ENCODE peak calls at places on chromosomes 3 and 15, in five cellular contexts. D is left ventricle myocardium inferior, Z is AG09309, O is GM10248, X is AG09319. P is an unnamed sample.

GRCh38 chr15:70722266-70723123 is 40.9 kb downstream of the UACA start:
- DNase-seq in D (no peak), Z (no peak), O (peak), X (no peak), P (no peak)

GRCh38 chr15:37877851-37878577 is 56.4 kb upstream of the TMCO5A start:
- DNase-seq in D (no peak), Z (peak), O (no peak), X (peak), P (no peak)

GRCh38 chr3:173398111-173398479 is 551 bp downstream of the NLGN1 start:
- DNase-seq in D (no peak), Z (no peak), O (no peak), X (no peak), P (no peak)

GRCh38 chr3:59411176-59411575 is 361.4 kb upstream of the CFAP20DC start:
- DNase-seq in D (no peak), Z (no peak), O (no peak), X (no peak), P (no peak)

GRCh38 chr3:194500198-194500597 is 13.4 kb upstream of the ATP13A3 start:
- DNase-seq in D (no peak), Z (no peak), O (no peak), X (no peak), P (no peak)

GRCh38 chr3:79558943-79559342 is 208.9 kb downstream of the ROBO1 start:
- DNase-seq in D (no peak), Z (no peak), O (no peak), X (no peak), P (no peak)

GRCh38 chr3:32082727-32083126 is 23.7 kb upstream of the GPD1L start:
- DNase-seq in D (no peak), Z (no peak), O (no peak), X (no peak), P (no peak)

GRCh38 chr3:185797108-185797881 is 27.5 kb downstream of the IGF2BP2 start:
- DNase-seq in D (no peak), Z (no peak), O (no peak), X (no peak), P (no peak)

GRCh38 chr3:60998855-60999254 is 252.4 kb downstream of the FHIT start:
- DNase-seq in D (no peak), Z (no peak), O (no peak), X (no peak), P (no peak)

GRCh38 chr3:159126261-159127020 is 324.6 kb downstream of the MFSD1 start:
- DNase-seq in D (no peak), Z (no peak), O (no peak), X (no peak), P (no peak)

GRCh38 chr3:40639006-40639405 is 114.2 kb downstream of the ZNF621 start:
- DNase-seq in D (no peak), Z (no peak), O (no peak), X (no peak), P (no peak)

GRCh38 chr15:71066983-71067382 is 48.3 kb upstream of the THSD4 start:
- DNase-seq in D (no peak), Z (peak), O (no peak), X (no peak), P (no peak)

GRCh38 chr3:126612464-126613205 is 42.3 kb downstream of the TXNRD3 start:
- DNase-seq in D (no peak), Z (no peak), O (no peak), X (no peak), P (no peak)

GRCh38 chr15:35953424-35953823 is 407.5 kb upstream of the DPH6 start:
- DNase-seq in D (no peak), Z (no peak), O (no peak), X (no peak), P (no peak)

GRCh38 chr3:134485620-134486576 is at the start of the genes ANAPC13 and CEP63:
- DNase-seq in D (peak), Z (peak), O (peak), X (peak), P (peak)

GRCh38 chr15:48628832-48629231 is 16.7 kb downstream of the FBN1 start:
- DNase-seq in D (no peak), Z (no peak), O (no peak), X (no peak), P (no peak)

GRCh38 chr15:25176991-25177954 is 222.5 kb downstream of the SNRPN start:
- DNase-seq in D (peak), Z (no peak), O (no peak), X (no peak), P (peak)

GRCh38 chr3:134592806-134593205 is 58.0 kb downstream of the KY start:
- DNase-seq in D (no peak), Z (no peak), O (no peak), X (no peak), P (no peak)

GRCh38 chr3:185420762-185421161 is 57.8 kb downstream of the MAP3K13 start:
- DNase-seq in D (no peak), Z (no peak), O (no peak), X (no peak), P (no peak)

GRCh38 chr3:191321019-191321767 is 8.0 kb upstream of the CCDC50 start:
- DNase-seq in D (no peak), Z (no peak), O (no peak), X (no peak), P (no peak)

GRCh38 chr3:106570426-106570825 is 701.6 kb upstream of the CBLB start:
- DNase-seq in D (no peak), Z (no peak), O (no peak), X (no peak), P (no peak)

GRCh38 chr3:123883656-123884257 is 375 bp downstream of the MYLK start:
- DNase-seq in D (no peak), Z (no peak), O (no peak), X (no peak), P (no peak)

GRCh38 chr3:44612678-44613077 is 12.2 kb upstream of the ZNF197 start:
- DNase-seq in D (no peak), Z (no peak), O (no peak), X (no peak), P (no peak)

GRCh38 chr3:106745344-106746168 is 631.7 kb upstream of the CCDC54 start:
- DNase-seq in D (no peak), Z (peak), O (no peak), X (no peak), P (no peak)

DNA sequence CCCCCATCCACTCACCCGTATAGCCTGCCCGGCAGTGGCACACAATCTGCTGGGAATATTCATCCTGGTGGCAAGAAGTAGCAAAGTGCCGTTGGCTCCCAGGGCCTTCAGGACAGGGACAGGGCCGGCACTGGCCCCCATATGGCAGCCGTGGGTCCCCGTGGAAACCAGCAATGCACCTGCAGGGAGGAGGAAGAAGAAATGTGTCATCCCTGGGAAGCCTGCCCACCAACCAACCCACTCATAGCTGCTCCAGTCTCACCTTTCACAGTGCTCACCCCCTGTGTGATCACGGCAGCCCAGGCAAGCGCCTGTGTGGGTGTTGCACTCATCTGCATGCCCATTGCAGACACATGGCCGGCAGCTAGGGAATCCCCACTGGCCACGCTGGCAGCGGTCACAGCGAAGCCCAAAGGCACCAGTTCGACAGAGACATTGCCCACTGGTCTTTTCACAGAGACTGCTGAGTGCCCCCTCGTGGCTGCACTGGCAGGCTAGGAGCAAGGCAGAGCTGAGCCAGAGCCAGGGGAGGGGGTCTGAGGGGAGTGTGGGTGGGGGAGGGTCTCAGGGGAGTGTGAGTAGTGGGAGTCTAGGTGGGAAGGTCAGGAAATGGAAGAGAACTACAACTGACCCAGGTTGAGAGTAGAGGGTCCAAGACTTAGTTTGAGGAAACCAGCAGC is 4.5 kb upstream of the USP19 start:
- DNase-seq in D (no peak), Z (no peak), O (no peak), X (no peak), P (no peak)
- TF ChIP-seq CTCF in D (no peak), Z (no peak), O (peak), X (no peak), P (peak)

GRCh38 chr3:115381931-115382330 is 234.8 kb upstream of the ZBTB20 start:
- DNase-seq in D (no peak), Z (no peak), O (no peak), X (no peak), P (no peak)

GRCh38 chr3:115386347-115386746 is 237.0 kb upstream of the GAP43 start:
- DNase-seq in D (no peak), Z (no peak), O (no peak), X (no peak), P (no peak)

GRCh38 chr3:115385935-115386334 is 237.4 kb upstream of the GAP43 start:
- DNase-seq in D (no peak), Z (no peak), O (no peak), X (no peak), P (no peak)

GRCh38 chr3:115381573-115381912 is 234.5 kb upstream of the ZBTB20 start:
- DNase-seq in D (peak), Z (no peak), O (no peak), X (no peak), P (no peak)

DNA sequence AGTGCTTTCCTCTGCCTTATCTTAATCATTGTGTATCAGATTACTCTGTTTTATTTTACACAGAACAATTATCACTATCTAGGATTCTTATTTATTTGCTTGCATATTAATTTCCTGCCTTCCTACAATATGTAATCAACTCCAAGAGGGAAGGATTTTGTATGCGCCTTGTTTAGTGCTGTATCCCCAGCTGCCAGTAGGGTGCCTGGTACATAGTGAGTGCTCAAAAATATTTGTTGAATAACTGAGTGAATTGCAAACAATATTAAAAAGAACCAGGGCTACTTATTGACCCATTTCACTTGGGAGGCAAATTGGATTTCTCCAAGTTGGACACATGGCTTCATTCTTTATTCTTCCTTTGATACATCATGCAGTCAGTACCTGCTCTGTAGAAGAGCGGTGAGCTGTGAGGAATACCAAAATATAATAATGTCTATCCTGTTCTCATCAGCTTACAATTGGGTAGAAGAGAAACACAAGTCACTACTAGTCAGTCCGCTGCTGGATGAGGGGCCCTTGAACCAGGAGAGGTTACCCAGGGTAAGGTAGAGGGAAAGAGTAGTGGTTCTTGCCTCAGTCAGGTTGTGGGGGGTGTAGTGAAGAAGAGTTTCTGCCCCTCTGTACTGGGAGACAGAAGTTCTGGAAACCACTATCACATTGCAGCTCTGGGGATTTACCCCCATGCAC is 233.9 kb upstream of the ZBTB20 start:
- DNase-seq in D (no peak), Z (no peak), O (no peak), X (no peak), P (no peak)
- TF ChIP-seq CTCF in D (peak), Z (no peak), O (no peak), X (no peak), P (peak)

DNA sequence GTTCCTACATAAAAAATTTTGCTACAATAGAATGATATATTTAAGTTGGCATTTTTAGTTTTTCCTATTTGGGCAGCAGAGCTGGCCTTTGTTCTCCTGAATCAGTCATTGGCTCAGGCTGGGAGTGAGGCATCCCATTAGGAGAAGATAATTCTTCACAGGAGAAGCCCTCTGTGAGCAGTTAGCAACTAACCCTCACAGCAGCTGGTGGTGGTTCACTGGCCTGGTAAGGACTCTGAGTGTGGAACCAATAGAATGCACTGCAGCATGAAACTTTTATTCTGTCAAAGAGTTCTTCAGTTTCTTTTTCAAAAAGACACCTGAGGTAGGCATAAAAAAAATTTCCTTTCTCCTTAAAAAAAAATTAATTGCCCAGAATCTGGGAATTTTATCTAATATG is 562.6 kb downstream of the ZNF385D start:
- DNase-seq in D (no peak), Z (no peak), O (no peak), X (no peak), P (no peak)
- TF ChIP-seq CTCF in D (no peak), Z (no peak), O (no peak), X (no peak), P (no peak)

GRCh38 chr3:63588897-63589296 is 63.6 kb upstream of the SNTN start:
- DNase-seq in D (no peak), Z (no peak), O (no peak), X (no peak), P (no peak)
- TF ChIP-seq CTCF in D (no peak), Z (no peak), O (no peak), X (no peak), P (no peak)

DNA sequence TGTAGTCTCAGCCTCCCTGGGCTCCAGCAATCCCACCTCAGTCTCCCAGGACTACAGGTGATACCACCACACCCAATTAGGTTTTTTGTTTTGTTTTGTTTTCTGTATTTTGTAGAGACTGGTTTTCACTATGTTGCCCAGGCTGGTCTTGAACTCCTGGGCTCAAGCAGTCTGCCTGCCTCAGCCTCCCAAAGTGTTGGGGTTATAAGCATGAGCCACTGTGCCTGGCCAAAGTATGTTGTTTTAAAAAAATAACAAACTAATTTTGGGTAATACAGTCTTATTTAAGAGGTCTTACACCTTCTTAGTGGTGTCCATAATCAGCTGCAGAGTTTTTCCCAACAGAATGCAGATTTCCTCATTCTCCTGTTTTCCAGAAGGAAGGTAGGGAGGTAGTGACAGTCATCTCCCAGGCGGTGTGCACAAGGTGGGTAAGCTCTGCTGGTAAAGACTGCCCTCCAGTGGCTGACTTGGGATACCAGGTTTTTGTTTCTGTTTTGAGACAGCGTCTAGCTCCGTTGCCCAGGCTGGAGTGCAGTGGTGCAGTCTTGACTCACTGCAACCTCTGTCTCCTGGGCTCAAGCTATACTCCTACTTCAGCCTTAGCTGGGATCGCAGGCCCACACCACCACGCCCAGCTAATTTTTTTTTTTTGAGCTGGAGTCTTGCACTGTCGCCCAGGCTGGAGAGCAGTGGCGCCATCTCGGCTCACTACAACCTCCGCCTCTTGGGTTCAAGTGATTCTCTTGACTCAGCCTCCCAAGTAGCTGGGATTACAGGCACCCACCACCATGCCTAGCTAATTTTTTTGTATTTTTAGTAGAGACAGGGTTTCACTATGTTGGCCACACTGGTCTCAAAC is 58.4 kb downstream of the MAP6D1 start:
- DNase-seq in D (peak), Z (no peak), O (peak), X (peak), P (no peak)
- TF ChIP-seq CTCF in D (peak), Z (peak), O (peak), X (peak), P (peak)

GRCh38 chr3:12541625-12542024 is 3.7 kb downstream of the MKRN2OS start:
- DNase-seq in D (no peak), Z (no peak), O (no peak), X (no peak), P (no peak)
- TF ChIP-seq CTCF in D (peak), Z (peak), O (no peak), X (peak), P (peak)

GRCh38 chr15:29859981-29860745 is 37.9 kb upstream of the TJP1 start:
- DNase-seq in D (no peak), Z (peak), O (no peak), X (no peak), P (no peak)
- TF ChIP-seq CTCF in D (no peak), Z (no peak), O (no peak), X (no peak), P (no peak)

DNA sequence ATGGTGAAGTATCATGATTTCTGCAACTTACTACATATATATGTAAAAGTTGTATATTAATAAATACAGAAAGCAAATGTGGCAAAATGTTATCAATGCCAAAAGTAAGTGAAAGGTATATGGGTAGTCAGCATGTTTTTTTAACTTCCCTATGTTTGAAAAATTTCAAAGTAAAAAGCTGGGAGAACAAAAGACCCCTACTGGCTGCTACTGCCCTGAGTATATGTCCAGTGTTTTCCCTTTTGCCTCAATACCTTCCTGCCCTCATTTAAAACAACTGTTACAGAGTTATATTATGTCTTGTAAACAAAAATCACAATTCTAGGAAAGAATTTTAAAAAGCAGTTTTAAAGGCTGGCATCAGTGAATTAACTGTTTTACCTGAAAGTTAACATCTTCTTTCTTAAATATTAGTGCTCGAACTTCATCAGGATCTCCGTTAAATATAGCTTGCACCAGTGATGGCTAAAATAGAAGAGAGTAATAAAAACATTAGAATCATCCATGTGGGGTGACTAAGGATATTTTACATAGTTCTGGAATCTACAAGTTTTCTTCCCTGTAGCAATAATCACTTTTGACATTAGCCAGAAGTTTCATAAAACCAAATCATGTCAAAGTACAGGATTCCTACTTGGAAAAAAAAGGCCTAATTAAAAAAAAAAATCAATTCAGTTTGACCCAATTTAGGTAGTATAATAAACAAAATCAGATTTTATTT is 2.8 kb downstream of the ANKRD28 start:
- DNase-seq in D (no peak), Z (no peak), O (no peak), X (no peak), P (no peak)
- TF ChIP-seq CTCF in D (no peak), Z (no peak), O (no peak), X (peak), P (peak)

P was measured in chondrocyte.